ENCODE peak calls at places on chromosomes 3 and 15, in five cellular contexts. Z is fibroblast of mammary gland, M is GM12865, H is cardiac fibroblast, W is stomach. U is an unnamed sample.

GRCh38 chr15:31236184-31237041 is 90.2 kb upstream of the KLF13 start:
- DNase-seq in H (peak), W (peak), Z (peak), M (peak), U (peak)

GRCh38 chr15:90610220-90610619 is 80.5 kb downstream of the CRTC3 start:
- DNase-seq in Z (peak), M (no peak), H (peak), W (no peak), U (no peak)

GRCh38 chr3:157175678-157176077 is 15.7 kb upstream of the CCNL1 start:
- DNase-seq in M (peak), H (peak), Z (no peak), W (no peak), U (no peak)

GRCh38 chr15:85551221-85551832 is 170.9 kb downstream of the AKAP13 start:
- DNase-seq in W (no peak), H (peak), M (no peak), Z (peak), U (no peak)

GRCh38 chr3:186618318-186618938 is 5.6 kb downstream of the AHSG start:
- DNase-seq in H (no peak), Z (no peak), M (no peak), W (no peak), U (no peak)

GRCh38 chr3:178325330-178325729 is 210.9 kb upstream of the KCNMB2 start:
- DNase-seq in Z (peak), W (no peak), H (peak), M (no peak), U (peak)

GRCh38 chr15:37758412-37758811 is 176.0 kb upstream of the TMCO5A start:
- DNase-seq in H (no peak), M (no peak), W (peak), Z (no peak), U (no peak)

GRCh38 chr15:68328485-68328884 is 50.9 kb downstream of the FEM1B start:
- DNase-seq in H (no peak), Z (no peak), W (no peak), M (no peak), U (no peak)

GRCh38 chr3:161310649-161311423 is 60.5 kb downstream of the SPTSSB start:
- DNase-seq in M (peak), W (no peak), H (no peak), Z (no peak), U (no peak)

GRCh38 chr3:25468866-25469319 is 40.8 kb downstream of the RARB start:
- DNase-seq in H (peak), M (no peak), W (no peak), Z (peak), U (no peak)

GRCh38 chr15:58399737-58400136 is 32.1 kb upstream of the LIPC start:
- DNase-seq in W (no peak), M (no peak), H (no peak), Z (no peak), U (no peak)

GRCh38 chr15:92656089-92656488 is 514 bp upstream of the FAM174B start:
- DNase-seq in Z (no peak), W (no peak), H (no peak), M (no peak), U (no peak)

GRCh38 chr15:92655178-92655995 is at the start of gene FAM174B:
- DNase-seq in M (peak), H (peak), Z (peak), W (peak), U (no peak)

GRCh38 chr15:92653836-92654524 is 1.6 kb downstream of the FAM174B start:
- DNase-seq in H (no peak), Z (no peak), W (peak), M (peak), U (no peak)

GRCh38 chr15:92653366-92653765 is 2.2 kb downstream of the FAM174B start:
- DNase-seq in Z (no peak), M (no peak), W (no peak), H (no peak), U (no peak)

DNA sequence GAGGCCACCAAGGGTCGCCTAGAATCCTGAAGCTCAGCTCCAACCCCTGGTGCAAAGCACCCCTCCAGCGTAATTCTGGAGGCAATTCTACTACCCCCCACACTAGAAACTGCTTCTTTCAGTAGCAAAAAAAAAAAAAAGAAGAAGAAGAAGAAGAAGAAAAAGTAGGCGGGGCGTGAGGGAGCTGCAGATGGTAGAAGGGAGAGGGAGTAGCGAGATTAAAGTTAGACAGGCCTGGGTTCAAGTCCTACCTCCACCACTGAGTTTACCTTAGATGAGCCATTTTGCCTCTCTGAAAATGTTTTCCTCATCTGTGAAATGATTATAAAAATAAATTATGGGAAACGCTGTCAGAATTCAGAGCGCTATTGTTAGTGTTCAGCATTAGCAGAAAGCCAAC is 913 bp downstream of the FAM174B start:
- DNase-seq in M (no peak), H (no peak), W (no peak), Z (no peak), U (no peak)
- H3K4me3 ChIP-seq in M (peak), H (no peak), W (peak), Z (no peak), U (peak)

GRCh38 chr3:24359645-24360462 is 134.8 kb downstream of the THRB start:
- DNase-seq in W (no peak), H (no peak), Z (no peak), M (no peak), U (no peak)
- TF ChIP-seq CTCF in W (no peak), H (no peak), Z (peak), M (no peak), U (no peak)

GRCh38 chr3:184015381-184016019 is 2.2 kb downstream of the ABCC5 start:
- DNase-seq in M (no peak), W (peak), H (no peak), Z (peak), U (no peak)
- H3K4me3 ChIP-seq in M (no peak), W (peak), H (no peak), Z (no peak), U (no peak)

GRCh38 chr15:100094127-100094510 is 247.7 kb downstream of the ADAMTS17 start:
- DNase-seq in H (no peak), Z (no peak), W (no peak), M (no peak), U (no peak)

GRCh38 chr15:100093211-100094126 is 248.3 kb downstream of the ADAMTS17 start:
- DNase-seq in H (peak), M (no peak), Z (no peak), W (no peak), U (peak)

GRCh38 chr15:100095896-100096600 is 245.7 kb downstream of the ADAMTS17 start:
- DNase-seq in W (no peak), M (no peak), Z (no peak), H (no peak), U (no peak)

GRCh38 chr15:100090411-100090810 is 251.4 kb downstream of the ADAMTS17 start:
- DNase-seq in M (no peak), H (no peak), Z (no peak), W (no peak), U (no peak)

DNA sequence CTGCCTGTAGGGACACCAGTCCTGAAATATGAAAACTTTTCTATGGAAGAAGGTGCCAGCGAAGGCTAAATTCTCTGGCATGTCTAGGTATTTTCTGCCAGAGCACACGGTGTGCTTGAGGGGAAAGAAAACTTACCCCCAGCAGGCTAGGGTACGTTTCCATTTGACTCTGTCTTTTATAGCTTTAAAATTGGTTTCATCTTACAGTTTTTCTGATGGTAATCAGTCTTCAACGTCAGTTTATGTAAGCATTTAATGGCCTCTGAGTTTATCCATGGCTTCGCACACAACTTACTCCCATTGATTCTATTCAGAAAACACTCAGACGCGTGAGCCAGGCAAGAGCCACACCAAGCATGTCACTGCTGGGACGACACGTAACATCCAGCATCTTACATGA is 249.7 kb downstream of the ADAMTS17 start:
- DNase-seq in H (no peak), W (no peak), Z (no peak), M (no peak), U (no peak)
- TF ChIP-seq CTCF in H (no peak), W (no peak), Z (no peak), M (no peak), U (no peak)

GRCh38 chr15:56715220-56715619 is 18.1 kb downstream of the ZNF280D start:
- DNase-seq in M (no peak), W (no peak), Z (no peak), H (no peak), U (no peak)

GRCh38 chr15:56719774-56720555 is 13.3 kb downstream of the ZNF280D start:
- DNase-seq in M (no peak), W (no peak), H (no peak), Z (peak), U (no peak)

GRCh38 chr15:56718560-56718959 is 14.7 kb downstream of the ZNF280D start:
- DNase-seq in M (no peak), H (no peak), W (no peak), Z (no peak), U (no peak)

GRCh38 chr15:56719021-56719612 is 14.2 kb downstream of the ZNF280D start:
- DNase-seq in M (peak), W (no peak), H (no peak), Z (no peak), U (no peak)

GRCh38 chr15:56716334-56716733 is 17.0 kb downstream of the ZNF280D start:
- DNase-seq in Z (no peak), M (no peak), H (no peak), W (no peak), U (no peak)
- H3K4me3 ChIP-seq in Z (no peak), M (no peak), H (no peak), W (no peak), U (no peak)

GRCh38 chr3:44077267-44077666 is 164.4 kb upstream of the TOPAZ1 start:
- DNase-seq in W (no peak), H (peak), M (peak), Z (no peak), U (no peak)
- TF ChIP-seq CTCF in W (no peak), H (peak), M (no peak), Z (peak), U (peak)

DNA sequence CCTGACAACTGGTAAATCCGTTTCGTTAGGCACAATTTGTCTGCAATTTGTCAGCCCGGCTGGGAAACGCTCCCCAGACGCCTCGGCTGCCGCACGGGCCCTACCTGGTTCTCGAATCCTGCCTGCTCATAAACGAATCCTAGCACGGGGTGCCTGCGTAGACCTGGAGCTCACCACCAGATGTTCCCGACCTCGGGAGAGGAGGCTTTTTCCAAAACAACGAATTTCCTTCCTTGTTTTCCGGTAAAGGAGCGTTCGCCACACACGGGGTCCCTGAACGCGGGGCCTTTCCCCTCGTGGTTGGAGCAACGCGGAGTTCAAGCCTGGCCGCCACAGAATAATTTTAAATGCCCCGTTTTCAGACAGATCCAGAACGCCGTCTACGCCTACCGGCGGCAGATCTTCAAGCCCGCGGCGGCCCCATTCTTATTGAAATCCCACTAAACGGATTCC is 1.1 kb downstream of the GATA2 start:
- DNase-seq in H (no peak), W (no peak), M (no peak), Z (no peak), U (no peak)
- H3K4me3 ChIP-seq in H (no peak), W (peak), M (no peak), Z (no peak), U (no peak)

DNA sequence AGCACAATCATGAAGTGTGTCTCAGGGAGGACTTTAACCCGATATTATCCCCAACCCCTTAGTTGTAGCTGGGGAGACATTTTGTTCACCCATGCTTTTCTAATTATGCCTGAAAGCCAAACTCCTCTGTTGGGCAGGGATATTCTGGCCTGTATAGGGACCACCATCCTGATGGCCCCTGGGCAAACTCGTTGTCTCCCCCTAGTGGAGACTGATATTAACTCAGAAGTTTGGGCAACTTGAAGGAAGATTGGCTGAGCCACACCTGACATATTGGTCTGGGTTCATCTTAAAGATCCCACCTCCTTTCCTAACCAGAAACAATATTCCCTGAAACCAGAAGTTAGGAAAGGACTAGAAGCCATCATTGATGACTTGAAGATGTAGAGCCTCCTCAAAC is 42.3 kb downstream of the TM4SF18 start:
- DNase-seq in H (no peak), Z (no peak), M (peak), W (no peak), U (no peak)
- TF ChIP-seq CTCF in H (peak), Z (peak), M (peak), W (peak), U (peak)

GRCh38 chr15:49423021-49423420 is at the start of gene FGF7:
- DNase-seq in H (peak), W (no peak), M (no peak), Z (peak), U (no peak)
- H3K4me3 ChIP-seq in H (no peak), W (peak), M (peak), Z (peak), U (no peak)

U was measured in astrocyte of the cerebellum.